ENCODE peak calls at places on chromosomes 4 and X, in eight cellular contexts. G is uterus; M is stimulated activated CD8-positive, alpha-beta memory T cell treated with anti-CD3 and anti-CD28 coated beads, Interleukin-4, amount 100 ng/mL, for 24 hours; W is C1 segment of cervical spinal cord; R is NCI-H774; V is HS-5; Z is putamen; Y is activated CD4-positive, alpha-beta T cell treated with anti-CD3 and anti-CD28 coated beads, Interleukin-2, amount 10 ng/mL, durations not matched to agents 7 days and 5 days. J is an unnamed sample.

GRCh38 chr4:176205299-176205698 is 9.9 kb upstream of the SPATA4 start:
- DNase-seq in M (no peak), V (no peak), R (no peak), W (no peak), G (no peak), Z (no peak), Y (no peak), J (no peak)

GRCh38 chr4:123555500-123556273 is 159.1 kb downstream of the SPRY1 start:
- DNase-seq in M (no peak), Y (no peak), W (peak; percentile 9), Z (peak; percentile 47), R (no peak), G (peak; percentile 81), V (no peak), J (no peak)

GRCh38 chrX:136028383-136028984 is 43.2 kb downstream of the SLC9A6 start:
- DNase-seq in Z (peak; percentile 1), W (no peak), G (no peak), V (peak; percentile 23), R (peak; percentile 36), M (no peak), Y (peak; percentile 8), J (peak; percentile 51)

GRCh38 chr4:175891863-175892262 is 79.8 kb upstream of the GPM6A start:
- DNase-seq in V (no peak), W (no peak), G (no peak), R (peak; percentile 13), Y (no peak), M (no peak), Z (no peak), J (no peak)

GRCh38 chr4:99723555-99724450 is 66.2 kb upstream of the C4orf54 start:
- DNase-seq in M (peak; percentile 1), R (no peak), G (peak; percentile 73), Z (peak; percentile 51), V (peak; percentile 43), Y (no peak), W (no peak), J (no peak)

GRCh38 chr4:16791460-16791859 is 107.0 kb downstream of the LDB2 start:
- DNase-seq in R (no peak), Z (no peak), W (no peak), M (no peak), Y (no peak), G (no peak), V (no peak), J (no peak)

GRCh38 chr4:182449186-182449880 is 206.1 kb downstream of the TENM3 start:
- DNase-seq in V (no peak), M (no peak), Z (peak; percentile 56), G (no peak), R (no peak), W (no peak), Y (no peak), J (no peak)

GRCh38 chr4:70687821-70688794 is at the start of gene UTP3:
- DNase-seq in G (peak; percentile 97), M (peak; percentile 91), Y (peak; percentile 93), Z (peak; percentile 99), R (peak; percentile 96), V (peak; percentile 98), W (peak; percentile 94), J (peak; percentile 74)

GRCh38 chr4:4687935-4688727 is 146.3 kb upstream of the STX18 start:
- DNase-seq in R (no peak), V (no peak), Y (no peak), M (no peak), Z (no peak), W (no peak), G (no peak), J (no peak)

GRCh38 chr4:146333187-146333894 is 119.0 kb downstream of the REELD1 start:
- DNase-seq in G (no peak), M (no peak), R (no peak), V (no peak), W (no peak), Y (peak; percentile 13), Z (no peak), J (no peak)

GRCh38 chrX:103441878-103442535 is 65.7 kb downstream of the BEX3 start:
- DNase-seq in V (no peak), R (no peak), M (no peak), Z (no peak), Y (no peak), W (no peak), G (no peak), J (no peak)

GRCh38 chr4:3531306-3531886 is 826 bp downstream of the LRPAP1 start:
- DNase-seq in G (no peak), W (no peak), Y (no peak), R (no peak), Z (no peak), V (no peak), M (no peak), J (peak; percentile 19)

J was measured in B cell.